ENCODE peak calls at places on chromosomes 13 and 19, in ten cellular contexts. N is fibroblast of pulmonary artery, T is A673, K is MCF 10A, F is suprapubic skin, X is tibial artery, J is uterus, Z is omental fat pad, U is left ventricle myocardium inferior, R is RWPE1. Q is an unnamed sample.
A peak's percentile ranks its signal among the peaks of the same experiment; 100 is the strongest.

GRCh38 chr19:16920816-16921529 is 32.2 kb downstream of the F2RL3 start:
- DNase-seq in N (peak; percentile 81), T (peak; percentile 87), K (peak; percentile 99), F (no peak), X (no peak), J (no peak), Z (no peak), U (no peak), R (peak; percentile 89), Q (no peak)

GRCh38 chr13:64088491-64088890 is 2672.8 kb upstream of the PCDH20 start:
- DNase-seq in N (no peak), T (peak; percentile 57), K (no peak), F (no peak), X (no peak), J (no peak), Z (no peak), U (no peak), R (no peak), Q (no peak)

GRCh38 chr19:39413269-39413902 is 917 bp downstream of the PLEKHG2 start:
- DNase-seq in N (peak; percentile 72), T (peak; percentile 78), K (no peak), F (peak; percentile 89), X (peak; percentile 92), J (peak; percentile 71), Z (no peak), U (peak; percentile 83), R (no peak), Q (no peak)

GRCh38 chr13:98496239-98496668 is 80.7 kb downstream of the STK24 start:
- DNase-seq in N (no peak), T (no peak), K (no peak), F (peak; percentile 93), X (peak; percentile 87), J (no peak), Z (no peak), U (no peak), R (no peak), Q (no peak)

GRCh38 chr19:6533746-6534418 is 3.1 kb downstream of the TNFSF9 start:
- DNase-seq in N (no peak), T (no peak), K (no peak), F (no peak), X (no peak), J (no peak), Z (no peak), U (no peak), R (no peak), Q (no peak)

GRCh38 chr13:112880221-112880641 is 88.8 kb upstream of the MCF2L start:
- DNase-seq in N (no peak), T (no peak), K (no peak), F (no peak), X (no peak), J (no peak), Z (no peak), U (no peak), R (no peak), Q (no peak)

GRCh38 chr13:33728271-33729037 is 89.5 kb upstream of the RFC3 start:
- DNase-seq in N (peak; percentile 5), T (no peak), K (no peak), F (no peak), X (no peak), J (peak; percentile 37), Z (no peak), U (peak; percentile 61), R (peak; percentile 20), Q (peak; percentile 51)

GRCh38 chr13:31072041-31072440 is 89.7 kb downstream of the HSPH1 start:
- DNase-seq in N (peak; percentile 35), T (no peak), K (peak; percentile 13), F (no peak), X (no peak), J (no peak), Z (no peak), U (no peak), R (no peak), Q (no peak)

GRCh38 chr19:2461751-2462634 is 5.2 kb upstream of the LMNB2 start:
- DNase-seq in N (peak; percentile 55), T (peak; percentile 94), K (peak; percentile 90), F (no peak), X (peak; percentile 68), J (no peak), Z (no peak), U (peak; percentile 67), R (peak; percentile 41), Q (peak; percentile 89)

GRCh38 chr13:75947448-75947847 is 311.3 kb downstream of the LMO7 start:
- DNase-seq in N (no peak), T (no peak), K (no peak), F (no peak), X (no peak), J (no peak), Z (no peak), U (no peak), R (no peak), Q (no peak)

GRCh38 chr13:105107781-105108180 is 1427.7 kb downstream of the EFNB2 start:
- DNase-seq in N (no peak), T (no peak), K (no peak), F (no peak), X (no peak), J (no peak), Z (no peak), U (no peak), R (no peak), Q (no peak)

GRCh38 chr19:13935765-13936486 is 2.3 kb downstream of the PODNL1 start:
- DNase-seq in N (no peak), T (no peak), K (no peak), F (no peak), X (no peak), J (no peak), Z (no peak), U (no peak), R (no peak), Q (no peak)

GRCh38 chr13:88303157-88303556 is 632.0 kb downstream of the SLITRK5 start:
- DNase-seq in N (no peak), T (no peak), K (no peak), F (no peak), X (no peak), J (no peak), Z (no peak), U (no peak), R (no peak), Q (no peak)

GRCh38 chr19:11453468-11454341 is 18.3 kb downstream of the PRKCSH start:
- DNase-seq in N (no peak), T (peak; percentile 50), K (no peak), F (no peak), X (no peak), J (no peak), Z (no peak), U (no peak), R (no peak), Q (peak; percentile 60)
- TF ChIP-seq CTCF in N (peak; percentile 16), T (peak; percentile 73), K (peak; percentile 16), F (peak; percentile 18), X (no peak), J (no peak), Z (no peak), U (peak; percentile 31), R (peak; percentile 30), Q (peak; percentile 50)

DNA sequence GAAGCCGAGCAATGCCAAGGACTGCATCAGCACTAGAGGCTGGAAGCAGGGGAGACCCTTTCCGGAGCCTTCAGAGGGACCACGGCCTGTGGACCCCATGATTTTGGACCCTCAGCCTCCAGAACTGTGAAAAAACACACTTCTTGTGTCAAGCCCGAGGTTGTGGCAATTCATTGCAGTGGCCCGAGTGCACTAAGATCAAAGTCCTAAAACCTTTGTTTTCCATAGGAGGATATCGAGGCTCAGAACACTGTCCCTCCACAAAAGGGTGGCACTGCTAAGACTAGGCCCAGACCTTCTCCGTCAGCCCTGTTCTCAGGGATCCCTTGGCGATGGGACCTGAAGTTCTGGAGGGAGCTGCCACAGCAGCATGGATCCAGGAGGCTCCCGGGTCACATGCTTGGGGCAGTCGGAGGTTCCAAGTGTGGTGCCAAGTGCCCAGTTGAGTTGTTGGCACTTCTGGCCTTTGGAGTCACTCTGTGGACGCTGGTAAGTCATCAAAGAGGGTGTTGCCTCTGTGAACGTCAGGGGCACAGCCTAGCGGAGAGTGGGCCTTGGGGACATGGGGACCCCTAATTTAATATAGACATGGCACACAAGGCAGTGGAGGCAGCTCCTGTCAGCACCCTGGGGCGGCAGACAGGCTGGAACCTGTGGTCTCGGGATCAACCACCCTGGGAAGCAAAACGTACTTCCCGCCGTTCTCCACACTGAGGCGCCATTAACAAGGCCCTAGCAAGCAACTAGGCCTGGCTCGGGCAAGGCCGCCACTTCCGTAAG is 199.2 kb downstream of the COL4A1 start:
- DNase-seq in N (no peak), T (peak; percentile 65), K (no peak), F (no peak), X (no peak), J (no peak), Z (no peak), U (no peak), R (no peak), Q (no peak)
- TF ChIP-seq CTCF in N (peak; percentile 11), T (peak; percentile 65), K (no peak), F (no peak), X (no peak), J (no peak), Z (no peak), U (peak; percentile 26), R (no peak), Q (no peak)

DNA sequence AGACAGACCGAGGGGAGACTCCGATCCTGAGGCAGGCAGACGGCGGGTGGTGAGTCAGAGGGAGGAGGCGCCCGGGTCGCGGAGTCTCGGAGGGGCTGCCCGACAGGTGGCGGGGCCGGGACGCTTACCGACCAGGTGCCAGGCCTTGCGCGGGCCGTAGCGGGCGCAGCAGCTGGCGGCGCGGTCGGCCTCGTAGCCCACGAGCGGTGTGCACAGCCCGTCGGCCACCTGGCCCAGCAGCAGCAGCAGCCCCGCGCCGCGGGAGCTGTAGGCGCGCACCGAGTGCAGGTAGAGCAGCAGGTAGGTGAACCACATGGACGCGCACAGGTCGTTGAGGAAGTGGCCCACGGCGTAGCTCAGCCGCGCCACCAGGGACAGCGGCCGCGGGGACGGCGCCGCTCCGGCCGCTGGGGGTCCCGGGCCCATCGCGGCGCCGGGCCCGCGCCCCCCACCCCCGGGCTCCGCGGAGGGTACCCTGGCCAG is 367 bp downstream of the MFSD12 start:
- DNase-seq in N (no peak), T (no peak), K (peak; percentile 63), F (no peak), X (peak; percentile 72), J (no peak), Z (no peak), U (no peak), R (peak; percentile 66), Q (no peak)
- TF ChIP-seq CTCF in N (no peak), T (no peak), K (no peak), F (no peak), X (no peak), J (no peak), Z (no peak), U (peak; percentile 32), R (no peak), Q (no peak)

DNA sequence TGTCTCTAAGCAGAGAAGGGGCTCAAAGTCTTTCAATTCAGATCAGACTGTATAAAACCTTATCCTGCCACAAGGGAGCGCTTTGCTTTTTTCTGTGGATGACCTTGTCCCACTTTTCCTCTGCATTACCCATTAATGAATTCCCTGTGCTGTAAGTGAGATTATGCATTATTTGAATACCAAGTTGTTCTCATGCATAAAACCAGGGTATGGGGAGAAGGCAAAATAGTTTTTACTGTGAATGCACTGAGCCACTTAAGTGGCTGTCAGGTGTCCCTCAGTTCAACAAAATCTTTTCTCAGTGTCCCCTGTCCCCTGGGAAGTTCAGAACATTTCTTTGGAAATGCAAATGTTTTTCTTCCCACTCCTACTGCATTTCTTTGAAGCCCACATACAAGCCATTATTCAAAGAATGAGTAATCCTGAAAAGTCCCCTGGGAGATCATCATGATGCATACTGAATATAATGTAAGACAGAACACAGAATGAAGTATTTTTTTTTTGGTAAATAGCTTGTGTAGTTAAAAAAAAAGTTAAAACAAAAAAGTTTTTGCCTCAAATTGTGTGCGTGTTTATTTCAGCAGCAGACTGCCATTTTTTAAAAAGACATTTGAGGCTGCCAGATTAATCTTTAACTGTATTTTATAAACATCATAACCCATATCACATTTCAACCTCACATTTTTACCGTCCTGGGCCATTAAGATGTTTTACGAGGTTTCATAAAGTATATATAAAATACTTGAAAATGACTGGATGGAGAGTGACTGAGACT is 506.7 kb upstream of the PCDH9 start:
- DNase-seq in N (peak; percentile 52), T (peak; percentile 94), K (peak; percentile 68), F (no peak), X (no peak), J (no peak), Z (no peak), U (no peak), R (no peak), Q (no peak)
- TF ChIP-seq CTCF in N (peak; percentile 9), T (peak; percentile 71), K (peak; percentile 20), F (no peak), X (no peak), J (no peak), Z (no peak), U (no peak), R (no peak), Q (no peak)

Q was measured in GM10248.